ENCODE peak calls at places on chromosomes 3 and 15, in seven cellular contexts. L is endodermal cell, O is HCT116, F is GM13976, M is iPS DF 19.7, S is GOT3, G is kidney tubule cell. Y is an unnamed sample.
A peak's percentile ranks its signal among the peaks of the same experiment; 100 is the strongest.

GRCh38 chr3:179348325-179349013 is 960 bp downstream of the MFN1 start:
- DNase-seq in S (no peak), M (no peak), L (no peak), F (peak; percentile 78), O (no peak), G (peak; percentile 73), Y (no peak)

GRCh38 chr3:66338927-66339326 is 118.1 kb downstream of the SLC25A26 start:
- DNase-seq in S (no peak), O (no peak), F (no peak), L (no peak), G (peak; percentile 6), M (no peak), Y (no peak)

GRCh38 chr3:179181993-179182551 is 33.9 kb downstream of the PIK3CA start:
- DNase-seq in F (no peak), M (no peak), G (peak; percentile 47), O (no peak), S (no peak), L (peak; percentile 44), Y (no peak)

GRCh38 chr3:193190387-193190786 is 50.6 kb upstream of the PLAAT1 start:
- DNase-seq in L (peak; percentile 89), F (peak; percentile 22), O (peak; percentile 19), S (no peak), G (peak; percentile 40), M (peak; percentile 76), Y (peak; percentile 94)

GRCh38 chr3:170811928-170812591 is 57.9 kb downstream of the RPL22L1 start:
- DNase-seq in L (peak; percentile 94), M (peak; percentile 64), S (peak; percentile 40), O (peak; percentile 78), G (peak; percentile 79), F (peak; percentile 72), Y (peak; percentile 94)

GRCh38 chr15:91104111-91104510 is 4.1 kb downstream of the SV2B start:
- DNase-seq in S (no peak), O (no peak), L (no peak), F (no peak), M (no peak), G (peak; percentile 70), Y (no peak)

GRCh38 chr15:69780981-69781380 is 316.7 kb downstream of the TLE3 start:
- DNase-seq in S (no peak), L (no peak), M (no peak), G (no peak), O (no peak), F (no peak), Y (no peak)

GRCh38 chr15:88288661-88289060 is 32.1 kb upstream of the NTRK3 start:
- DNase-seq in G (no peak), S (no peak), M (no peak), F (no peak), L (no peak), O (no peak), Y (no peak)

GRCh38 chr3:187291001-187291511 is 481 bp downstream of the MASP1 start:
- DNase-seq in M (no peak), G (peak; percentile 14), S (no peak), O (no peak), L (no peak), F (no peak), Y (peak; percentile 30)

GRCh38 chr3:119342176-119342575 is 48.0 kb downstream of the ARHGAP31 start:
- DNase-seq in F (no peak), S (no peak), M (no peak), O (no peak), G (no peak), L (no peak), Y (no peak)

Y was measured in GM23338.